ENCODE peak calls at places on chromosomes 12 and 14, in seven cellular contexts. A, K, P, H, V, X and N are unnamed samples.

GRCh38 chr12:123714302-123714627 is 2.1 kb downstream of the ATP6V0A2 start:
- DNase-seq in V (peak), P (no peak), A (no peak), K (no peak), H (no peak), X (no peak), N (no peak)

GRCh38 chr12:49556391-49557186 is 11.4 kb downstream of the MCRS1 start:
- DNase-seq in P (no peak), X (no peak), V (no peak), H (no peak), K (no peak), A (no peak), N (no peak)

GRCh38 chr12:123905319-123905925 is 67.2 kb downstream of the CCDC92 start:
- DNase-seq in K (peak), V (peak), A (peak), X (peak), P (peak), H (peak), N (peak)

GRCh38 chr12:51663390-51663789 is 72.4 kb downstream of the SCN8A start:
- DNase-seq in H (no peak), V (no peak), P (no peak), A (no peak), X (no peak), K (no peak), N (no peak)

GRCh38 chr14:102389261-102389660 is 26.5 kb downstream of the TECPR2 start:
- DNase-seq in X (no peak), V (peak), P (no peak), A (no peak), H (no peak), K (no peak), N (no peak)

GRCh38 chr14:53824061-53824460 is 132.6 kb downstream of the BMP4 start:
- DNase-seq in X (no peak), K (no peak), A (no peak), H (no peak), P (no peak), V (no peak), N (no peak)

GRCh38 chr14:83994020-83994419 is 1535.9 kb upstream of the FLRT2 start:
- DNase-seq in K (no peak), V (no peak), P (no peak), X (no peak), A (no peak), H (no peak), N (no peak)

GRCh38 chr12:57850924-57851323 is 4.4 kb upstream of the CTDSP2 start:
- DNase-seq in A (no peak), H (no peak), P (no peak), V (no peak), X (no peak), K (no peak), N (no peak)

GRCh38 chr14:23654231-23654630 is 18.1 kb downstream of the DHRS2 start:
- DNase-seq in V (no peak), P (no peak), H (no peak), K (no peak), A (no peak), X (no peak), N (no peak)

GRCh38 chr12:3259976-3260375 is 182.8 kb downstream of the TSPAN9 start:
- DNase-seq in V (no peak), H (no peak), X (no peak), K (no peak), P (no peak), A (no peak), N (no peak)

GRCh38 chr14:53517276-53517960 is 364.3 kb upstream of the DDHD1 start:
- DNase-seq in V (no peak), H (no peak), A (no peak), K (no peak), P (no peak), X (no peak), N (no peak)

GRCh38 chr14:63039800-63040380 is 5.4 kb downstream of the KCNH5 start:
- DNase-seq in V (peak), P (no peak), A (no peak), K (no peak), H (no peak), X (no peak), N (peak)

GRCh38 chr12:10621278-10621677 is 7.9 kb upstream of the MAGOHB start:
- DNase-seq in A (no peak), H (no peak), P (no peak), X (no peak), K (no peak), V (no peak), N (no peak)

GRCh38 chr14:26427059-26427458 is 170.8 kb downstream of the NOVA1 start:
- DNase-seq in K (no peak), V (no peak), H (no peak), X (no peak), P (no peak), A (no peak), N (no peak)